ENCODE peak calls at places on chromosomes 6 and 20, in five cellular contexts. W, Z, X, E and Y are unnamed samples.

GRCh38 chr20:49560186-49560585 is 7.8 kb downstream of the PTGIS start:
- DNase-seq in W (peak; percentile 14), Z (no peak), X (no peak), E (no peak), Y (no peak)

GRCh38 chr6:147117580-147117979 is 86.6 kb upstream of the STXBP5 start:
- DNase-seq in W (no peak), Z (peak; percentile 49), X (no peak), E (no peak), Y (no peak)

GRCh38 chr6:16258709-16259075 is 20.3 kb downstream of the GMPR start:
- DNase-seq in W (no peak), Z (no peak), X (no peak), E (no peak), Y (no peak)

GRCh38 chr6:25387921-25388320 is 108.7 kb downstream of the CARMIL1 start:
- DNase-seq in W (no peak), Z (no peak), X (no peak), E (no peak), Y (no peak)

GRCh38 chr6:136491251-136491650 is 59.0 kb downstream of the MAP7 start:
- DNase-seq in W (no peak), Z (no peak), X (no peak), E (no peak), Y (no peak)

GRCh38 chr6:168948990-168949531 is 304.6 kb downstream of the THBS2 start:
- DNase-seq in W (no peak), Z (no peak), X (no peak), E (no peak), Y (no peak)

GRCh38 chr6:49978332-49979226 is 9.2 kb upstream of the DEFB113 start:
- DNase-seq in W (no peak), Z (no peak), X (no peak), E (no peak), Y (no peak)

GRCh38 chr6:163711615-163712568 is 297.4 kb downstream of the QKI start:
- DNase-seq in W (peak; percentile 87), Z (no peak), X (peak; percentile 78), E (no peak), Y (peak; percentile 74)

GRCh38 chr6:116218172-116218633 is 35.7 kb downstream of the TSPYL4 start:
- DNase-seq in W (no peak), Z (peak; percentile 31), X (no peak), E (no peak), Y (no peak)

GRCh38 chr6:77021778-77022177 is 441.5 kb downstream of the HTR1B start:
- DNase-seq in W (no peak), Z (no peak), X (no peak), E (no peak), Y (no peak)

GRCh38 chr6:10441004-10441654 is 26.3 kb upstream of the TFAP2A start:
- DNase-seq in W (no peak), Z (peak; percentile 87), X (no peak), E (no peak), Y (no peak)

GRCh38 chr20:39451386-39451785 is 489.2 kb downstream of the DHX35 start:
- DNase-seq in W (no peak), Z (no peak), X (no peak), E (no peak), Y (no peak)

GRCh38 chr20:19834287-19834686 is 76.2 kb downstream of the RIN2 start:
- DNase-seq in W (no peak), Z (no peak), X (no peak), E (no peak), Y (no peak)

GRCh38 chr6:104349191-104349590 is 510.5 kb downstream of the HACE1 start:
- DNase-seq in W (no peak), Z (no peak), X (no peak), E (no peak), Y (no peak)

GRCh38 chr20:833121-833449 is 430 bp upstream of the FAM110A start:
- DNase-seq in W (no peak), Z (no peak), X (no peak), E (no peak), Y (no peak)

GRCh38 chr20:29876911-29877285 is 1380.6 kb upstream of the DEFB115 start:
- DNase-seq in W (no peak), Z (no peak), X (no peak), E (no peak), Y (peak; percentile 43)

GRCh38 chr6:135298455-135298854 is 117.3 kb downstream of the MYB start:
- DNase-seq in W (no peak), Z (no peak), X (no peak), E (no peak), Y (no peak)

GRCh38 chr20:52246366-52246765 is 54.8 kb upstream of the ZFP64 start:
- DNase-seq in W (no peak), Z (no peak), X (no peak), E (no peak), Y (no peak)

GRCh38 chr20:57361517-57361916 is 10.5 kb downstream of the RAE1 start:
- DNase-seq in W (no peak), Z (peak; percentile 87), X (no peak), E (no peak), Y (no peak)

GRCh38 chr20:44264287-44264686 is 17.2 kb downstream of the GDAP1L1 start:
- DNase-seq in W (no peak), Z (no peak), X (no peak), E (no peak), Y (no peak)

GRCh38 chr6:41689171-41690008 is 46.0 kb downstream of the TFEB start:
- DNase-seq in W (no peak), Z (peak; percentile 36), X (no peak), E (no peak), Y (no peak)

GRCh38 chr6:150606258-150607043 is 6.8 kb downstream of the PLEKHG1 start:
- DNase-seq in W (no peak), Z (no peak), X (no peak), E (no peak), Y (no peak)

GRCh38 chr20:45010399-45010828 is 44.1 kb downstream of the STK4 start:
- DNase-seq in W (no peak), Z (peak; percentile 95), X (no peak), E (no peak), Y (no peak)

GRCh38 chr6:37021356-37022129 is 16.1 kb downstream of the FGD2 start:
- DNase-seq in W (no peak), Z (peak; percentile 61), X (peak; percentile 41), E (no peak), Y (peak; percentile 37)

GRCh38 chr6:159533568-159533967 is 159.5 kb downstream of the SOD2 start:
- DNase-seq in W (no peak), Z (peak; percentile 3), X (no peak), E (no peak), Y (no peak)

GRCh38 chr6:9540126-9540525 is 874.7 kb downstream of the TFAP2A start:
- DNase-seq in W (no peak), Z (peak; percentile 25), X (no peak), E (no peak), Y (no peak)

GRCh38 chr6:152474341-152474740 is 162.8 kb downstream of the SYNE1 start:
- DNase-seq in W (no peak), Z (no peak), X (no peak), E (no peak), Y (no peak)

GRCh38 chr20:62815066-62815991 is 1.5 kb upstream of the COL9A3 start:
- DNase-seq in W (no peak), Z (peak; percentile 41), X (no peak), E (no peak), Y (no peak)

GRCh38 chr6:35954335-35954734 is 33.4 kb upstream of the SRPK1 start:
- DNase-seq in W (no peak), Z (peak; percentile 27), X (no peak), E (no peak), Y (no peak)

GRCh38 chr6:35955071-35955470 is 34.2 kb upstream of the SRPK1 start:
- DNase-seq in W (no peak), Z (peak; percentile 64), X (no peak), E (no peak), Y (no peak)

GRCh38 chr6:35960192-35960591 is 39.3 kb upstream of the SRPK1 start:
- DNase-seq in W (no peak), Z (peak; percentile 68), X (no peak), E (no peak), Y (no peak)

GRCh38 chr6:35955521-35955920 is 34.6 kb upstream of the SRPK1 start:
- DNase-seq in W (no peak), Z (no peak), X (no peak), E (no peak), Y (no peak)

GRCh38 chr6:35955970-35956369 is 35.1 kb upstream of the SRPK1 start:
- DNase-seq in W (no peak), Z (no peak), X (no peak), E (no peak), Y (peak; percentile 19)
- TF ChIP-seq CTCF in W (no peak), Z (peak; percentile 16), X (peak; percentile 29), E (no peak), Y (no peak)

DNA sequence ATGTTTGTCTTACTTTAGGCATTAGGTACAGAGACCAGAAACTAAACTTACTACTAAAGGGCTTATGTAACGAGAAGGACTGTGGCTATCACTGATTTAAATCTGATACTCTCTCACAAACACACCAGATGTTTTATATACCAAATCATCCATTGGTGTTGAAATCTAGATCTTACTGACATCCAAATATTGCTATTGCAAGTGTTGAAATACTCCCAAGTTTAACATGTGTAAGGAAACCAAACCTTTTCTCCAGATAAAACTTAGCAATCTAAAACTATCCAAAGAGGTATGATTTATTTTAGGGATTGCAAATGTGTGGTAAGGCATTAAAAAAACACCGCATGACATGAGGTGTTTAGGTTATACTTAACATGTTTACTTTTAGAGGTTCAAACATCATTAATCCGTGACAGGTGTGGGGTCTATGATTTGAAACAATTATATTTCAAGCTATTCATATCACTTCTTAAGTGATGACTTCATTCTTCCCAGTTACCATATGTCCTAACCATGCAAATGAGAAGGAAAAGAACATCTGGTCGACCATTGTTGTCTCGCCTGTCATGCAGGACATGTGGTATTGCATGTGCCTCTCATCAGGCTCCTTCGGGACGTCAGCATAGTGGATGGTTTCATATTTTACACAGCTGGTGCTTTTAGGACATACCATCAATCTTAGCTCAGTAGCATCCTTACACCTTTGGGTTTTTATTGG is 168.3 kb upstream of the SPACA1 start:
- DNase-seq in W (no peak), Z (no peak), X (peak; percentile 45), E (no peak), Y (peak; percentile 3)
- H3K9me3 ChIP-seq in W (no peaks in the 10 kb centered on the region), Z (no peaks in the 10 kb centered on the region), X (no peaks in the 10 kb centered on the region), E (no peaks in the 10 kb centered on the region), Y (no peaks in the 10 kb centered on the region)

GRCh38 chr6:30735668-30736314 is 6.7 kb downstream of the FLOT1 start:
- DNase-seq in W (no peak), Z (no peak), X (no peak), E (no peak), Y (no peak)
- H3K4me1 ChIP-seq in W (peaks cover 19% of the 10 kb centered on the region), Z (peaks cover 7% of the 10 kb centered on the region), X (no peaks in the 10 kb centered on the region), E (peaks cover 1% of the 10 kb centered on the region), Y (peaks cover 15% of the 10 kb centered on the region)

GRCh38 chr6:166465671-166466087 is 82.9 kb upstream of the MPC1 start:
- DNase-seq in W (no peak), Z (peak; percentile 32), X (no peak), E (no peak), Y (peak; percentile 32)
- TF ChIP-seq CTCF in W (no peak), Z (peak; percentile 13), X (peak; percentile 8), E (no peak), Y (no peak)

GRCh38 chr20:59667981-59668515 is 63.7 kb downstream of the PHACTR3 start:
- DNase-seq in W (no peak), Z (no peak), X (no peak), E (no peak), Y (no peak)
- H3K9me3 ChIP-seq in W (no peaks in the 10 kb centered on the region), Z (peaks cover 57% of the 10 kb centered on the region), X (no peaks in the 10 kb centered on the region), E (no peaks in the 10 kb centered on the region), Y (no peaks in the 10 kb centered on the region)